ENCODE peak calls at places on chromosomes 12 and 14, in five cellular contexts. K, S, W, L and V are unnamed samples.

GRCh38 chr14:34912182-34912581 is 37.0 kb upstream of the BAZ1A start:
- DNase-seq in S (no peak), L (no peak), K (peak), W (no peak), V (no peak)

GRCh38 chr12:93773122-93773871 is 96.1 kb downstream of the CRADD start:
- DNase-seq in L (no peak), W (peak), S (peak), K (peak), V (no peak)

GRCh38 chr14:80059041-80059440 is 152.3 kb downstream of the DIO2 start:
- DNase-seq in S (peak), L (no peak), K (no peak), W (peak), V (no peak)

GRCh38 chr14:56491299-56492285 is 88.0 kb upstream of the TMEM260 start:
- DNase-seq in S (peak), K (peak), W (peak), L (peak), V (peak)

GRCh38 chr12:72338437-72338836 is 66.3 kb downstream of the TRHDE start:
- DNase-seq in L (no peak), K (no peak), S (no peak), W (no peak), V (no peak)

GRCh38 chr12:126667340-126667739 is 1599.6 kb upstream of the TMEM132C start:
- DNase-seq in S (peak), L (no peak), K (no peak), W (no peak), V (no peak)

GRCh38 chr14:92990456-92991430 is 67.8 kb downstream of the CHGA start:
- DNase-seq in K (no peak), L (no peak), W (no peak), S (no peak), V (no peak)

GRCh38 chr12:52074656-52075408 is 4.7 kb upstream of the SMIM41 start:
- DNase-seq in L (no peak), S (no peak), K (no peak), W (no peak), V (no peak)

DNA sequence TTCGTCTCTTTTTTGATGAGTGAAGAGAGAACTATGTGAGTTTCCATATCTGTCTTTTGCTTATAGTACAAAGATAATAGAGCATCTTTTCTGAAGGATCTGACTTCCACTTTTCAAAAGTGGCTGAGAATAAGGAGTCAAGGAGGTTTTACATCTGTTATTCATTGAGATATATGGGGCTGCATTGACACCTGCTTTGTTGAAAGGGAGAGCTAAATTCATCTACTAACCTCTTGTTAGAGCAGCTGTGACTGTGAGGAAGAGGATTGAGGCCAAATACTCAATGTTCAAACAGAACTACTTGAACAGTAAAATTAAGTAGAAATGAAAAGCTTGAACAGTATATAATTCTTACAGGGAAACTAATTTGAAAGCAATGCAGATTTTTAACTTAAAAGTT is 130.2 kb upstream of the ATP2B1 start:
- DNase-seq in K (no peak), L (no peak), W (no peak), S (no peak), V (no peak)
- H3K4me2 ChIP-seq in K (no peak), L (no peak), W (no peak), S (no peak), V (no peak)

GRCh38 chr12:10632226-10632625 is 18.8 kb upstream of the MAGOHB start:
- DNase-seq in L (no peak), K (no peak), S (peak), W (peak), V (no peak)
- H3K9ac ChIP-seq in L (no peak), K (no peak), S (no peak), W (no peak), V (no peak)

GRCh38 chr12:12592930-12593329 is 18.7 kb upstream of the CREBL2 start:
- DNase-seq in K (no peak), L (no peak), W (peak), S (peak), V (no peak)
- H3K4me2 ChIP-seq in K (no peak), L (no peak), W (no peak), S (no peak), V (no peak)

GRCh38 chr12:57766464-57767311 is at the start of gene CYP27B1:
- DNase-seq in W (peak), K (peak), L (no peak), S (no peak), V (no peak)

GRCh38 chr12:57765698-57766463 is 997 bp downstream of the CYP27B1 start:
- DNase-seq in L (no peak), S (no peak), W (no peak), K (no peak), V (no peak)

GRCh38 chr12:57763881-57764661 is 2.8 kb downstream of the CYP27B1 start:
- DNase-seq in L (no peak), S (no peak), W (no peak), K (no peak), V (no peak)

GRCh38 chr12:57765003-57765697 is 1.7 kb downstream of the CYP27B1 start:
- DNase-seq in L (peak), W (peak), S (no peak), K (no peak), V (peak)

DNA sequence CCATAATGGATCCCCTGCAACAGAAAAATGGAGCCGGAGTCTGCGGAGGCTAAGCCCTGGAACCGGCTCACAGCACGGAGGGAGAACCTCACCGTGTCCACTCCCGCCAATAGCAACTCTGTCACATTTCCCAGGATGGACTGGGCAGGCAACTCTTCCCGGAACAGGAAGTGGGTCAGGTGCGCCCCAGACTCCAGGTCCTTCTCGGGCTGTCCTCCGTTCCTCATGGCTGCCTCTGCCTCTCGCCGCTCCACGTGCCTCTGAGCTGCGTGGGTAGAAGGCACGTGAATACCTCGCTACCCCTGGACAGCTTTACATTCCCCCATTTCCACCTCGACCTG is 2.2 kb downstream of the CYP27B1 start:
- DNase-seq in K (no peak), S (no peak), L (no peak), W (no peak), V (no peak)
- H3K9ac ChIP-seq in K (no peak), S (peak), L (no peak), W (no peak), V (peak)

DNA sequence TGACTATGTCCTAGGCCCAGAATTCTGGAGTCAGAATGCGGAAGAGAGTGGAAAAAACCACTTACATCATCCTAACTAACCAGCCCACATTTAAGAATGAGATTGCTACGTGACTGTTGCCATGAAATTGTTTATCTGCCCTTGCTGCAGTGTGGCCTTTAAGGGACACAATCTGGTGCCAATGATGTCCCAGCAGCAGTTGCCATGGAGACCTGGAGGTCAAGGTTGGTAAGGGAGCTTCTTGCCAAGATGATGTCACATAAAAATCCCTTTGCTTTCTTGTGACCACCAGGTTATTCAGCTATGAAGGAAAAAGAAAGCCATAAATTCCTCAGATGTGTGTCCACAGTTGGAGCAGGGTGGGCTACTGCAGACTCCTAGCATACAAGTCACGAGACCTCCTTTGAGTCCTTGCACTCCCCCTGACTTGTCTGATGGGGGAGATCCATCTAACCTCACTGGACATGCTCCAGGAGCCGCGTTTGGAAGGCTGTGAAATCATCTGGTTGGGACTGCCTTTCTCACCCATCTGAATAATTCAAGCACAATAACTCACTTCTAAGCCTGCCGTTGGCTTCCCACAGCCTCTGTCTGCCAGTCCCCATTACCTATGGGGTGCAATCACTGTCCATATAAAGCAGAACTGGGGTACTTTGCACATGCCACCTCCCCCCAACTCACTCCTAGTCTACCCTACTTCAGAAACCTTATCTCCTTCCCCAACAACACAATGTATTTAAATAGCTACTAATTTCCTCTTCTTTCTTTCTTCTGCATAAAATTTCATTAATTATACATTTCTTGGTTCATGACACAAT is 165.6 kb downstream of the ZFP36L1 start:
- DNase-seq in W (no peak), S (peak), K (no peak), L (no peak), V (no peak)
- H3K4me2 ChIP-seq in W (no peak), S (no peak), K (no peak), L (no peak), V (no peak)